ENCODE peak calls at places on chromosomes 13 and 19, in five cellular contexts. S is sigmoid colon, H is stomach, C is left lung, U is IMR-90. F is an unnamed sample.

GRCh38 chr19:28977826-28978225 is 235.1 kb downstream of the UQCRFS1 start:
- DNase-seq in C (no peak), S (no peak), H (no peak), U (no peak), F (no peak)

GRCh38 chr13:29758591-29759114 is 91.8 kb downstream of the UBL3 start:
- DNase-seq in S (no peak), C (peak; percentile 85), H (peak; percentile 35), U (no peak), F (no peak)

GRCh38 chr13:35791191-35791902 is 314.9 kb upstream of the MAB21L1 start:
- DNase-seq in U (peak; percentile 48), S (no peak), C (no peak), H (no peak), F (no peak)

GRCh38 chr19:51621178-51621577 is 9.0 kb downstream of the SIGLEC5 start:
- DNase-seq in C (no peak), S (no peak), U (no peak), H (no peak), F (no peak)

GRCh38 chr13:102591988-102592781 is 4.6 kb upstream of the TPP2 start:
- DNase-seq in S (peak; percentile 91), C (peak; percentile 90), H (peak; percentile 67), U (peak; percentile 75), F (peak; percentile 72)

GRCh38 chr13:83752141-83752540 is 130.1 kb downstream of the SLITRK1 start:
- DNase-seq in H (no peak), C (no peak), S (no peak), U (peak; percentile 47), F (no peak)

GRCh38 chr19:47005873-47006272 is 13.8 kb upstream of the NPAS1 start:
- DNase-seq in H (no peak), C (no peak), U (no peak), S (no peak), F (no peak)

GRCh38 chr19:10979950-10980349 is 19.1 kb downstream of the SMARCA4 start:
- DNase-seq in S (no peak), U (no peak), C (peak; percentile 28), H (no peak), F (no peak)

GRCh38 chr19:35785087-35785627 is 9.8 kb downstream of the ARHGAP33 start:
- DNase-seq in C (no peak), S (no peak), U (no peak), H (no peak), F (no peak)

GRCh38 chr13:35979378-35979911 is 151.7 kb downstream of the DCLK1 start:
- DNase-seq in S (peak; percentile 94), C (no peak), U (peak; percentile 83), H (peak; percentile 37), F (peak; percentile 50)

GRCh38 chr13:93875527-93875926 is 604.0 kb downstream of the DCT start:
- DNase-seq in S (no peak), C (no peak), H (no peak), U (peak; percentile 82), F (no peak)

GRCh38 chr19:2543463-2544442 is 67.8 kb downstream of the GADD45B start:
- DNase-seq in C (peak; percentile 97), S (peak; percentile 99), U (peak; percentile 98), H (peak; percentile 91), F (peak; percentile 94)

GRCh38 chr13:27076411-27076810 is 95.2 kb downstream of the USP12 start:
- DNase-seq in C (no peak), H (no peak), S (no peak), U (peak; percentile 41), F (no peak)

GRCh38 chr13:79226938-79227337 is 179.1 kb downstream of the RBM26 start:
- DNase-seq in H (no peak), S (no peak), U (no peak), C (no peak), F (no peak)

GRCh38 chr19:53971608-53972007 is 8.9 kb downstream of the CACNG8 start:
- DNase-seq in C (no peak), S (no peak), U (no peak), H (no peak), F (no peak)

GRCh38 chr13:26497991-26498423 is 59.5 kb upstream of the WASF3 start:
- DNase-seq in C (no peak), U (peak; percentile 96), S (no peak), H (no peak), F (no peak)

GRCh38 chr13:33497146-33497845 is 211.7 kb upstream of the STARD13 start:
- DNase-seq in C (no peak), H (no peak), S (no peak), U (peak; percentile 79), F (no peak)

GRCh38 chr13:97434417-97435296 is 688 bp downstream of the RAP2A start:
- DNase-seq in U (peak; percentile 20), C (no peak), H (peak; percentile 37), S (peak; percentile 78), F (peak; percentile 34)

GRCh38 chr13:28421674-28422410 is 73.1 kb downstream of the FLT1 start:
- DNase-seq in S (no peak), U (no peak), H (no peak), C (no peak), F (no peak)

GRCh38 chr13:100124265-100124664 is 35.4 kb downstream of the PCCA start:
- DNase-seq in U (peak; percentile 64), S (no peak), H (no peak), C (no peak), F (no peak)

GRCh38 chr13:50905256-50905655 is 4.3 kb upstream of the RNASEH2B start:
- DNase-seq in C (no peak), U (no peak), S (no peak), H (no peak), F (no peak)

GRCh38 chr19:38674388-38675133 is 27.1 kb downstream of the ACTN4 start:
- DNase-seq in C (no peak), U (peak; percentile 49), H (no peak), S (no peak), F (no peak)

GRCh38 chr13:27293051-27293691 is 22.5 kb downstream of the RASL11A start:
- DNase-seq in C (no peak), U (no peak), H (no peak), S (no peak), F (no peak)

GRCh38 chr13:99982021-99982740 is 597 bp downstream of the ZIC2 start:
- DNase-seq in C (peak; percentile 80), H (no peak), S (no peak), U (no peak), F (no peak)

GRCh38 chr13:100828226-100828625 is 153.6 kb upstream of the TMTC4 start:
- DNase-seq in C (no peak), S (no peak), U (no peak), H (no peak), F (no peak)

GRCh38 chr13:79966502-79966901 is 374.4 kb downstream of the SPRY2 start:
- DNase-seq in S (no peak), C (no peak), H (no peak), U (no peak), F (no peak)

GRCh38 chr13:50400930-50401553 is 385.8 kb downstream of the KCNRG start:
- DNase-seq in H (no peak), S (no peak), U (peak; percentile 92), C (no peak), F (no peak)

GRCh38 chr13:27012482-27013197 is 159.0 kb downstream of the USP12 start:
- DNase-seq in U (peak; percentile 89), C (no peak), S (no peak), H (no peak), F (no peak)

GRCh38 chr13:99339736-99340392 is 32.7 kb upstream of the GPR183 start:
- DNase-seq in H (peak; percentile 69), U (peak; percentile 72), S (no peak), C (no peak), F (no peak)

GRCh38 chr13:72141845-72142470 is 275.0 kb upstream of the DACH1 start:
- DNase-seq in S (no peak), C (no peak), H (no peak), U (no peak), F (no peak)

GRCh38 chr13:24192036-24192810 is 31.7 kb downstream of the SPATA13 start:
- DNase-seq in C (no peak), U (no peak), S (no peak), H (no peak), F (no peak)
- H3K4me1 ChIP-seq in C (no peaks in the 10 kb centered on the region), U (no peaks in the 10 kb centered on the region), S (no peaks in the 10 kb centered on the region), H (peaks cover 32% of the 10 kb centered on the region), F (peaks cover 3% of the 10 kb centered on the region)

GRCh38 chr19:4538601-4538954 is 1.3 kb downstream of the LRG1 start:
- DNase-seq in S (no peak), C (no peak), H (no peak), U (no peak), F (no peak)
- H3K4me3 ChIP-seq in S (no peak overlapping the region), C (peak overlapping the region; percentile 40), H (peak overlapping the region; percentile 50), U (no peak overlapping the region), F (no peak overlapping the region)

GRCh38 chr13:76023644-76024043 is 387.5 kb downstream of the LMO7 start:
- DNase-seq in H (no peak), S (no peak), U (peak; percentile 48), C (no peak), F (no peak)

GRCh38 chr13:76016799-76017198 is 380.7 kb downstream of the LMO7 start:
- DNase-seq in C (no peak), S (no peak), U (peak; percentile 23), H (no peak), F (no peak)

GRCh38 chr13:76017861-76018556 is 381.9 kb downstream of the LMO7 start:
- DNase-seq in C (no peak), S (no peak), U (no peak), H (no peak), F (no peak)

GRCh38 chr13:76020421-76020955 is 384.4 kb downstream of the LMO7 start:
- DNase-seq in U (no peak), H (no peak), C (no peak), S (no peak), F (no peak)

DNA sequence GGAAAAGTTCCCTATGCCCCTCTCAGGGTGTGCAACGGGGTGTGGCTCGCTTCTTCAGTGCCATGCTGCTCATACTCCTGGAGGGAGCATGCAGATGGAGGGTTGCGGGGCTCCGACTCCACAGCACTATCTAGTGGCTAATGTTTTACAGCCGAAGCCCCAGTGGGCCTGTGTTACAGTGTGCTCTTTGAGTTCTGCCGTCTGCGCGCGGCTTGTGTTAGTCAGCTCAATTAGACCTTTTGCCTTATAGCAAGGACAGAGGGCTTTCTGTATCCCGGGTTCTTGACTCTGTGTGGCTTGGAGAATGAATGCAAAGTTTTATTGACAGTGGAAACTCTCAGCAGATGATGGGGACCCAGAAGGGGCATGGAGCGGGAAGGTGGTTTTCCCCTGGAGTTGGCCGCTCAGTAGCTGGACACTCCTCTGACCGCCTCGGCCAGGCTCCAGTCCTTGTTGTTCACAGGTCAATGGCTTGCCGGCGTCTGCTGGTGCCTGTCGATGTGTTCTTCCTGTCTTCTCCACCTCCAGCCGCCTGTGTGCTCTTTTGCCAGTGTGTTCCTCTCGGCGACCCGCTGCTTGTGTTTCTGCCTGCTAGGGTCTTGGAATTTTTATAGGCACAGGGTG is 383.4 kb downstream of the LMO7 start:
- DNase-seq in C (peak; percentile 47), H (no peak), S (peak; percentile 62), U (no peak), F (peak; percentile 11)
- TF ChIP-seq CTCF in C (no peak), H (no peak), S (no peak), U (no peak), F (peak; percentile 44)

GRCh38 chr13:30863796-30864195 is 42.3 kb upstream of the MEDAG start:
- DNase-seq in U (no peak), H (no peak), C (no peak), S (no peak), F (no peak)
- H3K4me1 ChIP-seq in U (peaks cover 40% of the 10 kb centered on the region), H (peaks cover 33% of the 10 kb centered on the region), C (no peaks in the 10 kb centered on the region), S (peaks cover 70% of the 10 kb centered on the region), F (peaks cover 23% of the 10 kb centered on the region)

F was measured in left ventricle myocardium inferior.